ENCODE peak calls at places on chromosomes 5 and 9, in eight cellular contexts. One of them, this sample, is unnamed.

GRCh38 chr9:118630079-118630478 is 739.2 kb downstream of the BRINP1 start:
- DNase-seq in testis: no peak
- DNase-seq in fibroblast of lung: no peak
- DNase-seq in astrocyte of the spinal cord: no peak
- DNase-seq in fibroblast of the aortic adventitia: no peak
- DNase-seq in brain microvascular endothelial cell: no peak
- DNase-seq in HFFc6: no peak
- DNase-seq in ascending aorta: no peak
- DNase-seq in this sample: no peak

GRCh38 chr5:171795381-171795780 is 9.8 kb downstream of the SMIM23 start:
- DNase-seq in testis: no peak
- DNase-seq in fibroblast of lung: no peak
- DNase-seq in astrocyte of the spinal cord: no peak
- DNase-seq in fibroblast of the aortic adventitia: no peak
- DNase-seq in brain microvascular endothelial cell: no peak
- DNase-seq in HFFc6: no peak
- DNase-seq in ascending aorta: no peak
- DNase-seq in this sample: no peak

GRCh38 chr9:98854206-98854756 is 46.8 kb downstream of the GALNT12 start:
- DNase-seq in testis: no peak
- DNase-seq in fibroblast of lung: peak; percentile 77
- DNase-seq in astrocyte of the spinal cord: peak; percentile 31
- DNase-seq in fibroblast of the aortic adventitia: peak; percentile 88
- DNase-seq in brain microvascular endothelial cell: no peak
- DNase-seq in HFFc6: peak; percentile 76
- DNase-seq in ascending aorta: no peak
- DNase-seq in this sample: no peak

GRCh38 chr5:67253911-67254310 is 57.3 kb upstream of the CD180 start:
- DNase-seq in testis: no peak
- DNase-seq in fibroblast of lung: no peak
- DNase-seq in astrocyte of the spinal cord: no peak
- DNase-seq in fibroblast of the aortic adventitia: no peak
- DNase-seq in brain microvascular endothelial cell: no peak
- DNase-seq in HFFc6: no peak
- DNase-seq in ascending aorta: no peak
- DNase-seq in this sample: no peak

GRCh38 chr9:97880336-97880735 is 27.3 kb downstream of the FOXE1 start:
- DNase-seq in testis: no peak
- DNase-seq in fibroblast of lung: peak; percentile 59
- DNase-seq in astrocyte of the spinal cord: peak; percentile 8
- DNase-seq in fibroblast of the aortic adventitia: peak; percentile 22
- DNase-seq in brain microvascular endothelial cell: no peak
- DNase-seq in HFFc6: peak; percentile 39
- DNase-seq in ascending aorta: no peak
- DNase-seq in this sample: no peak

GRCh38 chr5:130295235-130295634 is 391.0 kb downstream of the CHSY3 start:
- DNase-seq in testis: no peak
- DNase-seq in fibroblast of lung: no peak
- DNase-seq in astrocyte of the spinal cord: no peak
- DNase-seq in fibroblast of the aortic adventitia: no peak
- DNase-seq in brain microvascular endothelial cell: no peak
- DNase-seq in HFFc6: no peak
- DNase-seq in ascending aorta: no peak
- DNase-seq in this sample: no peak

GRCh38 chr5:41182666-41183065 is 30.7 kb downstream of the C6 start:
- DNase-seq in testis: no peak
- DNase-seq in fibroblast of lung: peak; percentile 35
- DNase-seq in astrocyte of the spinal cord: no peak
- DNase-seq in fibroblast of the aortic adventitia: no peak
- DNase-seq in brain microvascular endothelial cell: no peak
- DNase-seq in HFFc6: no peak
- DNase-seq in ascending aorta: no peak
- DNase-seq in this sample: no peak

GRCh38 chr5:166068547-166069335 is 2222.7 kb upstream of the WWC1 start:
- DNase-seq in testis: no peak
- DNase-seq in fibroblast of lung: no peak
- DNase-seq in astrocyte of the spinal cord: no peak
- DNase-seq in fibroblast of the aortic adventitia: no peak
- DNase-seq in brain microvascular endothelial cell: no peak
- DNase-seq in HFFc6: no peak
- DNase-seq in ascending aorta: no peak
- DNase-seq in this sample: no peak

GRCh38 chr9:127790094-127790855 is 4.4 kb downstream of the CDK9 start:
- DNase-seq in testis: peak; percentile 46
- DNase-seq in fibroblast of lung: no peak
- DNase-seq in astrocyte of the spinal cord: no peak
- DNase-seq in fibroblast of the aortic adventitia: no peak
- DNase-seq in brain microvascular endothelial cell: no peak
- DNase-seq in HFFc6: no peak
- DNase-seq in ascending aorta: no peak
- DNase-seq in this sample: no peak

GRCh38 chr9:30718483-30718882 is 1666.0 kb upstream of the ACO1 start:
- DNase-seq in testis: no peak
- DNase-seq in fibroblast of lung: peak; percentile 17
- DNase-seq in astrocyte of the spinal cord: no peak
- DNase-seq in fibroblast of the aortic adventitia: no peak
- DNase-seq in brain microvascular endothelial cell: no peak
- DNase-seq in HFFc6: no peak
- DNase-seq in ascending aorta: no peak
- DNase-seq in this sample: no peak

GRCh38 chr5:111582962-111583669 is 70.8 kb upstream of the STARD4 start:
- DNase-seq in testis: no peak
- DNase-seq in fibroblast of lung: peak; percentile 96
- DNase-seq in astrocyte of the spinal cord: peak; percentile 70
- DNase-seq in fibroblast of the aortic adventitia: peak; percentile 84
- DNase-seq in brain microvascular endothelial cell: peak; percentile 71
- DNase-seq in HFFc6: peak; percentile 87
- DNase-seq in ascending aorta: no peak
- DNase-seq in this sample: no peak

GRCh38 chr5:172686111-172686510 is 45.0 kb downstream of the NEURL1B start:
- DNase-seq in testis: no peak
- DNase-seq in fibroblast of lung: peak; percentile 22
- DNase-seq in astrocyte of the spinal cord: no peak
- DNase-seq in fibroblast of the aortic adventitia: no peak
- DNase-seq in brain microvascular endothelial cell: peak; percentile 15
- DNase-seq in HFFc6: no peak
- DNase-seq in ascending aorta: no peak
- DNase-seq in this sample: no peak

GRCh38 chr9:14480561-14480960 is 166.6 kb upstream of the NFIB start:
- DNase-seq in testis: no peak
- DNase-seq in fibroblast of lung: no peak
- DNase-seq in astrocyte of the spinal cord: no peak
- DNase-seq in fibroblast of the aortic adventitia: no peak
- DNase-seq in brain microvascular endothelial cell: no peak
- DNase-seq in HFFc6: no peak
- DNase-seq in ascending aorta: no peak
- DNase-seq in this sample: no peak

GRCh38 chr5:102545175-102545574 is 46.4 kb upstream of the SLCO6A1 start:
- DNase-seq in testis: peak; percentile 21
- DNase-seq in fibroblast of lung: no peak
- DNase-seq in astrocyte of the spinal cord: no peak
- DNase-seq in fibroblast of the aortic adventitia: no peak
- DNase-seq in brain microvascular endothelial cell: peak; percentile 7
- DNase-seq in HFFc6: no peak
- DNase-seq in ascending aorta: no peak
- DNase-seq in this sample: no peak

GRCh38 chr9:73906671-73907070 is 590.5 kb upstream of the RORB start:
- DNase-seq in testis: no peak
- DNase-seq in fibroblast of lung: no peak
- DNase-seq in astrocyte of the spinal cord: no peak
- DNase-seq in fibroblast of the aortic adventitia: no peak
- DNase-seq in brain microvascular endothelial cell: no peak
- DNase-seq in HFFc6: no peak
- DNase-seq in ascending aorta: no peak
- DNase-seq in this sample: no peak

GRCh38 chr9:114072181-114073140 is 5.6 kb downstream of the AMBP start:
- DNase-seq in testis: peak; percentile 52
- DNase-seq in fibroblast of lung: peak; percentile 52
- DNase-seq in astrocyte of the spinal cord: peak; percentile 32
- DNase-seq in fibroblast of the aortic adventitia: peak; percentile 84
- DNase-seq in brain microvascular endothelial cell: no peak
- DNase-seq in HFFc6: no peak
- DNase-seq in ascending aorta: peak; percentile 5
- DNase-seq in this sample: no peak

GRCh38 chr9:107064378-107064777 is 201.4 kb downstream of the ZNF462 start:
- DNase-seq in testis: no peak
- DNase-seq in fibroblast of lung: no peak
- DNase-seq in astrocyte of the spinal cord: no peak
- DNase-seq in fibroblast of the aortic adventitia: no peak
- DNase-seq in brain microvascular endothelial cell: no peak
- DNase-seq in HFFc6: no peak
- DNase-seq in ascending aorta: no peak
- DNase-seq in this sample: no peak

DNA sequence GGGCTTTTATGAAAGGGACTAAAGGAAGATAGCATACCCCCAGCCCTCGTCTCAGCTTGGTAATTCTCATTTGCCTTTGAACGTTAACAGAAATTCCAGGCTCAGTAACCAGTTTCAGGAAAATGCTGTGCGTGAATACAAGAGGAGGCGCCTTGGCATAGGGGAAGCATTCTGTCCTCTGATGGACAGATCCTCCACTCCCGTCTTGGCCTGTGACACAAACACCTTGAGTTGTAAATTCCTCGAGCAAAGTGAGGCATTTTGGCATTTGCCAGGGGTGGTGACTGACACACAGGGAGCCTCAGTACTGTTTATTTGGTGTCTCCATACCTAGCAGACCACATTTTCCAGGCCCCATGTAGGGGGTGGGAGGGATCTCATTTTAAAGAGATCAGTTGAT is 44.8 kb downstream of the APTX start:
- DNase-seq in testis: no peak
- DNase-seq in fibroblast of lung: peak; percentile 15
- DNase-seq in astrocyte of the spinal cord: no peak
- DNase-seq in fibroblast of the aortic adventitia: no peak
- DNase-seq in brain microvascular endothelial cell: no peak
- DNase-seq in HFFc6: no peak
- DNase-seq in ascending aorta: no peak
- DNase-seq in this sample: no peak
- TF ChIP-seq CTCF in testis: no peak
- TF ChIP-seq CTCF in fibroblast of lung: no peak
- TF ChIP-seq CTCF in astrocyte of the spinal cord: no peak
- TF ChIP-seq CTCF in fibroblast of the aortic adventitia: no peak
- TF ChIP-seq CTCF in brain microvascular endothelial cell: no peak
- TF ChIP-seq CTCF in HFFc6: no peak
- TF ChIP-seq CTCF in ascending aorta: no peak
- TF ChIP-seq CTCF in this sample: no peak

DNA sequence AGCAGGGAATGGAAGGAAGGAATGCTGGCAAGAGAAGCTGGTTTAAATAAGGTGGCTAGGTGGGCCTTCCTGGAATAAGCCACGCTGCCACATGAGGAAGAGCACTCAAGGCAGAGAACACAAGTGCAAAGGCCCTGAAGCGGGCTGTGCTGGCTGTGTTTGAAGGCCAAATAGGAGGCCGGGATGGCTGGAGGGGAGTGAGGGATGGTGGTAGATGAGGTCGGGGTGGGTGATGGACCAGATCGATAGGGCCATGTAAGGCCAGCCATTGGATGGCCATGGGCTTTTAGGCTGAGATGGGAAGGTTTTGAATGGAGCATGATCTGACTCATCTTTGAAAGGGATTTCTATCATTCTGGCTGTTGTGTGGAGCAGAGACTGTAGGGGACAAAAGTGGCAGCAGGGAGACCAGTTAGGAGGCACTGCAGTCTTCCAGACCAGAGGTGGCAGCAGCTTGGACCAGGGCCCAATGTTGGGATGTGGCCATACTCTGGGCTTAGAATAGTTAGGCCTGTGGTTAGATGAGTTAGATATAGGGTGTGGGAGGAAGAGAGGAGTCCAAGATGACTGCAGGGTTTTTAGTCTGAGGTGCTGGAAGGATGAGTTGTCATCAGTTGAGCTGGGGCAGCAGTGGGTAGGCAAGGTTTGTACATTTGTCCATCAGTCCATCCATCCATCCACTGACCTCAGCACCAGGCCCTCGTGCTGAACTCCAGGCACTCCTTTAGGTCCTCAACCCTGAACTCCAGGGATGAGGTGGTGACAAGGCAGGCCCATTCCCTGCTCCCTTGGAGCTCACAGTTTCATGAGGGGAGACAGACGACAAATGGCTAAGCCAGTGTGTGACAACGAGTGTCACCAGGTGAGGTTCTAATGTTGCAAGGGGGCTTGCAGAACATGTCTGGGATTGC is 30.3 kb downstream of the NDST1 start:
- DNase-seq in testis: no peak
- DNase-seq in fibroblast of lung: peak; percentile 76
- DNase-seq in astrocyte of the spinal cord: peak; percentile 44
- DNase-seq in fibroblast of the aortic adventitia: peak; percentile 48
- DNase-seq in brain microvascular endothelial cell: peak; percentile 44
- DNase-seq in HFFc6: peak; percentile 88
- DNase-seq in ascending aorta: no peak
- DNase-seq in this sample: no peak
- TF ChIP-seq CTCF in testis: no peak
- TF ChIP-seq CTCF in fibroblast of lung: no peak
- TF ChIP-seq CTCF in astrocyte of the spinal cord: no peak
- TF ChIP-seq CTCF in fibroblast of the aortic adventitia: no peak
- TF ChIP-seq CTCF in brain microvascular endothelial cell: peak; percentile 8
- TF ChIP-seq CTCF in HFFc6: peak; percentile 36
- TF ChIP-seq CTCF in ascending aorta: no peak
- TF ChIP-seq CTCF in this sample: no peak

DNA sequence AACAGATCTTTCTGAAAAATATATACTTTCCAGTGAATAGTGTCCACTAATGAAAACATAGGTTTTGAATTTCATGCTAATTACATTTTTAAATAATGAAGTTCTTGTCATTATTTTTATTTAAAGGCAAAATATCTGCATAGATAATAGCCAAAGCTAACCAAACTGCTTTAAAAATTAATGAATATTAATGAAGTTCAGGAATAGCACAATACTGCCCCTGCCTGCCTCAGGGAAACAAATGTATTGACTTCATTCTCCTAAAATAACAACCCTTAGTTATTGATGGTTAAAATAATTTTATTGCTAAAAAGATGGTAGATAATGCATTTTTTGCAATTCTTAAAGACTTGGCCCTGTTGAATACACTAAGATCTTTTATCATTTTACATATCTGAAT is 103.6 kb upstream of the SSBP2 start:
- DNase-seq in testis: no peak
- DNase-seq in fibroblast of lung: no peak
- DNase-seq in astrocyte of the spinal cord: no peak
- DNase-seq in fibroblast of the aortic adventitia: no peak
- DNase-seq in brain microvascular endothelial cell: no peak
- DNase-seq in HFFc6: no peak
- DNase-seq in ascending aorta: no peak
- DNase-seq in this sample: no peak
- TF ChIP-seq CTCF in testis: no peak
- TF ChIP-seq CTCF in fibroblast of lung: peak; percentile 33
- TF ChIP-seq CTCF in astrocyte of the spinal cord: peak; percentile 12
- TF ChIP-seq CTCF in fibroblast of the aortic adventitia: peak; percentile 36
- TF ChIP-seq CTCF in brain microvascular endothelial cell: peak; percentile 21
- TF ChIP-seq CTCF in HFFc6: peak; percentile 61
- TF ChIP-seq CTCF in ascending aorta: no peak
- TF ChIP-seq CTCF in this sample: no peak

DNA sequence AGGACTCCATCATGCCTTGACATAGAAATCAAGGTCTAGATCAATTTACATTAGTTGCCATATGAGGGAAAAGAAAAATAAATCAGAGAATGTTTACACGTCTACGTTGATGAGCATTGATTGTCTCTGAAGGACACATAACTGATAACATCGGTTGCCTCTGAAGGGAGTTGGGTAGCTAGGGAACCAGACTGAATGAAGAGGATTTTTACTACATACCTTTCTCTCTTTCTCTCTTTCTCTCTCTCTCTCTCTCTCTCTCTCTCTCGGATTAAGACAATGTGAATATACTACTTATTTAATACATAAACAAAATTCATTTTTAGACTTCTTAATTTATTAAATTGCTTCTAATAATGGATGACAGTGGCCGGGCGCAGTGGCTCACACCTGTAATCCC is 118.4 kb upstream of the DAPK1 start:
- DNase-seq in testis: no peak
- DNase-seq in fibroblast of lung: no peak
- DNase-seq in astrocyte of the spinal cord: no peak
- DNase-seq in fibroblast of the aortic adventitia: no peak
- DNase-seq in brain microvascular endothelial cell: no peak
- DNase-seq in HFFc6: no peak
- DNase-seq in ascending aorta: no peak
- DNase-seq in this sample: no peak
- TF ChIP-seq CTCF in testis: no peak
- TF ChIP-seq CTCF in fibroblast of lung: no peak
- TF ChIP-seq CTCF in astrocyte of the spinal cord: no peak
- TF ChIP-seq CTCF in fibroblast of the aortic adventitia: no peak
- TF ChIP-seq CTCF in brain microvascular endothelial cell: no peak
- TF ChIP-seq CTCF in HFFc6: no peak
- TF ChIP-seq CTCF in ascending aorta: no peak
- TF ChIP-seq CTCF in this sample: no peak